ENCODE peak calls at places on chromosomes 2 and 18, in six cellular contexts. One of them, this sample, is unnamed.

GRCh38 chr2:101533611-101534601 is 59.0 kb upstream of the RFX8 start:
- DNase-seq in neural progenitor cell: peak
- DNase-seq in CD4-positive, alpha-beta T cell: no peak
- DNase-seq in stomach: no peak
- DNase-seq in uterus: no peak
- DNase-seq in heart right ventricle: peak
- DNase-seq in this sample: no peak

GRCh38 chr18:79356435-79356834 is 39.3 kb upstream of the NFATC1 start:
- DNase-seq in uterus: no peak
- DNase-seq in stomach: no peak
- DNase-seq in CD4-positive, alpha-beta T cell: no peak
- DNase-seq in neural progenitor cell: peak
- DNase-seq in heart right ventricle: no peak
- DNase-seq in this sample: no peak

GRCh38 chr2:170816499-170817246 is at the start of gene GAD1:
- DNase-seq in heart right ventricle: peak
- DNase-seq in neural progenitor cell: peak
- DNase-seq in CD4-positive, alpha-beta T cell: no peak
- DNase-seq in uterus: peak
- DNase-seq in stomach: peak
- DNase-seq in this sample: no peak

GRCh38 chr2:23541453-23542334 is 156.7 kb downstream of the KLHL29 start:
- DNase-seq in uterus: peak
- DNase-seq in stomach: no peak
- DNase-seq in heart right ventricle: no peak
- DNase-seq in neural progenitor cell: no peak
- DNase-seq in CD4-positive, alpha-beta T cell: no peak
- DNase-seq in this sample: no peak

GRCh38 chr2:28366496-28367282 is 26.0 kb upstream of the FOSL2 start:
- DNase-seq in neural progenitor cell: no peak
- DNase-seq in stomach: peak
- DNase-seq in CD4-positive, alpha-beta T cell: peak
- DNase-seq in heart right ventricle: no peak
- DNase-seq in uterus: no peak
- DNase-seq in this sample: no peak

GRCh38 chr18:12891561-12891960 is 7.5 kb upstream of the PTPN2 start:
- DNase-seq in uterus: no peak
- DNase-seq in heart right ventricle: no peak
- DNase-seq in neural progenitor cell: no peak
- DNase-seq in stomach: no peak
- DNase-seq in CD4-positive, alpha-beta T cell: no peak
- DNase-seq in this sample: no peak

GRCh38 chr2:100104718-100105677 is 37.4 kb downstream of the AFF3 start:
- DNase-seq in neural progenitor cell: peak
- DNase-seq in stomach: peak
- DNase-seq in uterus: no peak
- DNase-seq in heart right ventricle: peak
- DNase-seq in CD4-positive, alpha-beta T cell: peak
- DNase-seq in this sample: no peak

GRCh38 chr2:136891100-136891499 is 125.8 kb downstream of the THSD7B start:
- DNase-seq in uterus: no peak
- DNase-seq in neural progenitor cell: no peak
- DNase-seq in CD4-positive, alpha-beta T cell: no peak
- DNase-seq in stomach: no peak
- DNase-seq in heart right ventricle: no peak
- DNase-seq in this sample: no peak

GRCh38 chr2:85605406-85606115 is 3.1 kb upstream of the TMEM150A start:
- DNase-seq in neural progenitor cell: no peak
- DNase-seq in uterus: no peak
- DNase-seq in heart right ventricle: no peak
- DNase-seq in stomach: no peak
- DNase-seq in CD4-positive, alpha-beta T cell: no peak
- DNase-seq in this sample: no peak

GRCh38 chr2:182228073-182228473 is 198.8 kb downstream of the PDE1A start:
- DNase-seq in uterus: no peak
- DNase-seq in stomach: no peak
- DNase-seq in neural progenitor cell: no peak
- DNase-seq in heart right ventricle: no peak
- DNase-seq in CD4-positive, alpha-beta T cell: no peak
- DNase-seq in this sample: no peak

GRCh38 chr2:88059979-88060906 is 4.7 kb upstream of the KRCC1 start:
- DNase-seq in stomach: no peak
- DNase-seq in CD4-positive, alpha-beta T cell: no peak
- DNase-seq in heart right ventricle: no peak
- DNase-seq in uterus: no peak
- DNase-seq in neural progenitor cell: peak
- DNase-seq in this sample: no peak

GRCh38 chr2:197599285-197599965 is 76.0 kb downstream of the RFTN2 start:
- DNase-seq in neural progenitor cell: peak
- DNase-seq in heart right ventricle: no peak
- DNase-seq in uterus: no peak
- DNase-seq in CD4-positive, alpha-beta T cell: peak
- DNase-seq in stomach: no peak
- DNase-seq in this sample: no peak
- TF ChIP-seq CTCF in neural progenitor cell: peak
- TF ChIP-seq CTCF in heart right ventricle: no peak
- TF ChIP-seq CTCF in uterus: no peak
- TF ChIP-seq CTCF in CD4-positive, alpha-beta T cell: peak
- TF ChIP-seq CTCF in stomach: no peak
- TF ChIP-seq CTCF in this sample: peak

GRCh38 chr2:203718087-203718486 is 11.6 kb downstream of the CD28 start:
- DNase-seq in stomach: no peak
- DNase-seq in heart right ventricle: no peak
- DNase-seq in neural progenitor cell: no peak
- DNase-seq in CD4-positive, alpha-beta T cell: peak
- DNase-seq in uterus: peak
- DNase-seq in this sample: no peak

GRCh38 chr2:203719456-203719855 is 13.0 kb downstream of the CD28 start:
- DNase-seq in uterus: no peak
- DNase-seq in heart right ventricle: no peak
- DNase-seq in neural progenitor cell: no peak
- DNase-seq in CD4-positive, alpha-beta T cell: no peak
- DNase-seq in stomach: no peak
- DNase-seq in this sample: no peak

GRCh38 chr2:203721770-203722169 is 15.3 kb downstream of the CD28 start:
- DNase-seq in neural progenitor cell: no peak
- DNase-seq in uterus: no peak
- DNase-seq in heart right ventricle: no peak
- DNase-seq in CD4-positive, alpha-beta T cell: no peak
- DNase-seq in stomach: no peak
- DNase-seq in this sample: no peak

GRCh38 chr2:203720922-203721672 is 14.7 kb downstream of the CD28 start:
- DNase-seq in CD4-positive, alpha-beta T cell: no peak
- DNase-seq in stomach: no peak
- DNase-seq in uterus: no peak
- DNase-seq in neural progenitor cell: peak
- DNase-seq in heart right ventricle: no peak
- DNase-seq in this sample: no peak

GRCh38 chr2:203720011-203720410 is 13.6 kb downstream of the CD28 start:
- DNase-seq in CD4-positive, alpha-beta T cell: peak
- DNase-seq in neural progenitor cell: no peak
- DNase-seq in uterus: no peak
- DNase-seq in stomach: no peak
- DNase-seq in heart right ventricle: no peak
- DNase-seq in this sample: no peak
- H3K27ac ChIP-seq in CD4-positive, alpha-beta T cell: peak
- H3K27ac ChIP-seq in neural progenitor cell: no peak
- H3K27ac ChIP-seq in uterus: no peak
- H3K27ac ChIP-seq in stomach: no peak
- H3K27ac ChIP-seq in heart right ventricle: no peak
- H3K27ac ChIP-seq in this sample: no peak

GRCh38 chr2:172862077-172862476 is 126.4 kb downstream of the RAPGEF4 start:
- DNase-seq in heart right ventricle: no peak
- DNase-seq in CD4-positive, alpha-beta T cell: no peak
- DNase-seq in neural progenitor cell: no peak
- DNase-seq in stomach: no peak
- DNase-seq in uterus: no peak
- DNase-seq in this sample: no peak

GRCh38 chr2:172863341-172863740 is 127.7 kb downstream of the RAPGEF4 start:
- DNase-seq in neural progenitor cell: no peak
- DNase-seq in CD4-positive, alpha-beta T cell: no peak
- DNase-seq in uterus: no peak
- DNase-seq in heart right ventricle: no peak
- DNase-seq in stomach: no peak
- DNase-seq in this sample: no peak

GRCh38 chr2:172864182-172864581 is 128.5 kb downstream of the RAPGEF4 start:
- DNase-seq in CD4-positive, alpha-beta T cell: peak
- DNase-seq in uterus: peak
- DNase-seq in heart right ventricle: peak
- DNase-seq in neural progenitor cell: peak
- DNase-seq in stomach: peak
- DNase-seq in this sample: no peak

GRCh38 chr2:172861632-172862031 is 126.0 kb downstream of the RAPGEF4 start:
- DNase-seq in heart right ventricle: no peak
- DNase-seq in CD4-positive, alpha-beta T cell: no peak
- DNase-seq in neural progenitor cell: no peak
- DNase-seq in uterus: no peak
- DNase-seq in stomach: no peak
- DNase-seq in this sample: no peak

DNA sequence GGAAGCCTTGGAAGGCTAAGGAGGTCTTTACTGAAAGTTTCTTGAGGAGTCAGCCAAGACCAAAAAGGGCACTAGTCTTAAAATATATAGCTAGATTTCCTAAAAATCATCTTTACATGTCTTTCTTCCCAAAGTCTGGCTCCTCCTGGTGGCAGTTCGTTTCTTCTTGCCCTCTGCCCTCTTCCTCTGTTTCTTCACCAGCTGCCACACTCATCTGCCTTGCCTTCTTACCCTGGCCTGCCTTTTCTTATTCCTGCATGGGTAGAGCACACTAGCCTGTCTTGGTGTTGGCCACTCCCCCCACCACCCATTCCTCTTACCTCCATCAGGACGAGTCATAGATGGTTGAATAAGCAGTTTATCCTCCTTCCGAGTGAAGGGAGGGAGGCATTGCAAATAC is 129.8 kb downstream of the RAPGEF4 start:
- DNase-seq in stomach: no peak
- DNase-seq in CD4-positive, alpha-beta T cell: no peak
- DNase-seq in uterus: no peak
- DNase-seq in heart right ventricle: no peak
- DNase-seq in neural progenitor cell: no peak
- DNase-seq in this sample: no peak
- TF ChIP-seq CTCF in stomach: no peak
- TF ChIP-seq CTCF in CD4-positive, alpha-beta T cell: no peak
- TF ChIP-seq CTCF in uterus: no peak
- TF ChIP-seq CTCF in heart right ventricle: no peak
- TF ChIP-seq CTCF in neural progenitor cell: peak
- TF ChIP-seq CTCF in this sample: no peak

GRCh38 chr2:133213651-133214050 is 354.6 kb downstream of the NCKAP5 start:
- DNase-seq in heart right ventricle: no peak
- DNase-seq in CD4-positive, alpha-beta T cell: no peak
- DNase-seq in neural progenitor cell: no peak
- DNase-seq in stomach: no peak
- DNase-seq in uterus: no peak
- DNase-seq in this sample: no peak
- H3K27ac ChIP-seq in heart right ventricle: no peak
- H3K27ac ChIP-seq in CD4-positive, alpha-beta T cell: no peak
- H3K27ac ChIP-seq in neural progenitor cell: no peak
- H3K27ac ChIP-seq in stomach: no peak
- H3K27ac ChIP-seq in uterus: no peak
- H3K27ac ChIP-seq in this sample: no peak

GRCh38 chr2:207896525-207897295 is 127.0 kb upstream of the FZD5 start:
- DNase-seq in heart right ventricle: no peak
- DNase-seq in neural progenitor cell: peak
- DNase-seq in stomach: no peak
- DNase-seq in CD4-positive, alpha-beta T cell: no peak
- DNase-seq in uterus: no peak
- DNase-seq in this sample: no peak
- TF ChIP-seq CTCF in heart right ventricle: peak
- TF ChIP-seq CTCF in neural progenitor cell: peak
- TF ChIP-seq CTCF in stomach: no peak
- TF ChIP-seq CTCF in CD4-positive, alpha-beta T cell: no peak
- TF ChIP-seq CTCF in uterus: no peak
- TF ChIP-seq CTCF in this sample: no peak

GRCh38 chr2:219248845-219249202 is 3.5 kb downstream of the STK16 start:
- DNase-seq in neural progenitor cell: no peak
- DNase-seq in CD4-positive, alpha-beta T cell: no peak
- DNase-seq in heart right ventricle: no peak
- DNase-seq in uterus: no peak
- DNase-seq in stomach: no peak
- DNase-seq in this sample: no peak
- H3K27ac ChIP-seq in neural progenitor cell: no peak
- H3K27ac ChIP-seq in CD4-positive, alpha-beta T cell: peak
- H3K27ac ChIP-seq in heart right ventricle: peak
- H3K27ac ChIP-seq in uterus: peak
- H3K27ac ChIP-seq in stomach: peak
- H3K27ac ChIP-seq in this sample: peak

GRCh38 chr2:3424171-3424795 is 44.8 kb downstream of the TRAPPC12 start:
- DNase-seq in heart right ventricle: no peak
- DNase-seq in uterus: no peak
- DNase-seq in stomach: no peak
- DNase-seq in CD4-positive, alpha-beta T cell: no peak
- DNase-seq in neural progenitor cell: no peak
- DNase-seq in this sample: no peak
- TF ChIP-seq CTCF in heart right ventricle: no peak
- TF ChIP-seq CTCF in uterus: no peak
- TF ChIP-seq CTCF in stomach: no peak
- TF ChIP-seq CTCF in CD4-positive, alpha-beta T cell: peak
- TF ChIP-seq CTCF in neural progenitor cell: peak
- TF ChIP-seq CTCF in this sample: no peak

DNA sequence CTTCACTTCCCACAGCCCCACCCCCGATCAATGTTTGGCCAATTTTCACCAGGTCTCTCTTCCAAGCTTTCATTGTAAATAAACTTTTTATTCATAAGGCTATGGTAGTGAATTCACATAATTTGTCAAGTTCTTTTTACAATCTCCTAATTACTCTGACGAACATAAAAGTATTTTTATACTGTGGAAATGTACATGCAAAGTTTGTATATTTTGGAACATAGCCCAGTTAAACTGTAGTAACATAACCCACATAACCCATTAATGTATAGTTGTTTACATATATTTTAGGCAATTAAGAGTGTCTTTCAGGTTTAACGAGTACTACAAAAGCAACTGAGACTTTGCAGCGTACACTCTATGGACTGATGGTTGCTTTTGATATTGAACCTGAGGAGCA is 228.3 kb upstream of the ERBB4 start:
- DNase-seq in CD4-positive, alpha-beta T cell: no peak
- DNase-seq in uterus: no peak
- DNase-seq in stomach: no peak
- DNase-seq in heart right ventricle: no peak
- DNase-seq in neural progenitor cell: no peak
- DNase-seq in this sample: no peak
- H3K27ac ChIP-seq in CD4-positive, alpha-beta T cell: no peak
- H3K27ac ChIP-seq in uterus: no peak
- H3K27ac ChIP-seq in stomach: no peak
- H3K27ac ChIP-seq in heart right ventricle: no peak
- H3K27ac ChIP-seq in neural progenitor cell: no peak
- H3K27ac ChIP-seq in this sample: no peak